ENCODE peak calls at places on chromosomes 4 and X, in four cellular contexts. K, F, Z and R are unnamed samples.

GRCh38 chrX:68648960-68649359 is 1.5 kb downstream of the STARD8 start:
- DNase-seq in F (no peak), K (no peak), Z (no peak), R (no peak)

GRCh38 chrX:123159403-123159802 is 24.7 kb upstream of the GRIA3 start:
- DNase-seq in Z (no peak), F (no peak), K (no peak), R (no peak)

GRCh38 chr4:6183740-6184139 is 16.6 kb downstream of the JAKMIP1 start:
- DNase-seq in F (no peak), Z (no peak), K (no peak), R (peak; percentile 35)

GRCh38 chrX:19682712-19683331 is 167.5 kb upstream of the MAP3K15 start:
- DNase-seq in Z (peak; percentile 23), K (no peak), F (peak; percentile 74), R (peak; percentile 92)

GRCh38 chr4:3707423-3708102 is 58.6 kb upstream of the ADRA2C start:
- DNase-seq in K (no peak), F (no peak), Z (no peak), R (no peak)

GRCh38 chr4:97150966-97151365 is 992.3 kb downstream of the STPG2 start:
- DNase-seq in Z (no peak), F (no peak), K (no peak), R (no peak)

GRCh38 chr4:69069085-69069484 is 27.2 kb upstream of the UGT2B7 start:
- DNase-seq in Z (no peak), K (no peak), F (no peak), R (no peak)

GRCh38 chrX:2176733-2177132 is 324.0 kb downstream of the DHRSX start:
- DNase-seq in Z (no peak), F (no peak), K (no peak), R (no peak)

GRCh38 chr4:41015031-41015675 is 199.2 kb downstream of the APBB2 start:
- DNase-seq in F (no peak), K (no peak), Z (no peak), R (no peak)

GRCh38 chr4:31660916-31661315 is 940.7 kb downstream of the PCDH7 start:
- DNase-seq in K (no peak), Z (no peak), F (no peak), R (no peak)

GRCh38 chr4:185227131-185227551 is 17.7 kb downstream of the SNX25 start:
- DNase-seq in Z (no peak), F (no peak), K (no peak), R (no peak)

GRCh38 chrX:108224727-108225455 is 133.3 kb downstream of the ATG4A start:
- DNase-seq in F (peak; percentile 1), K (no peak), Z (peak; percentile 34), R (no peak)

GRCh38 chr4:135838889-135839288 is 1637.3 kb upstream of the PABPC4L start:
- DNase-seq in K (no peak), F (no peak), Z (no peak), R (no peak)